ENCODE peak calls at places on chromosome 9, in four cellular contexts. One of them, this sample, is unnamed.

GRCh38 chr9:109471475-109471874 is 26.6 kb downstream of the PTPN3 start:
- DNase-seq in A673: no peak
- DNase-seq in RCC 7860: no peak
- DNase-seq in fibroblast of pulmonary artery: no peak
- DNase-seq in this sample: no peak

GRCh38 chr9:129458155-129458661 is 162.7 kb downstream of the C9orf50 start:
- DNase-seq in A673: no peak
- DNase-seq in RCC 7860: no peak
- DNase-seq in fibroblast of pulmonary artery: no peak
- DNase-seq in this sample: no peak

GRCh38 chr9:73116030-73116429 is 35.6 kb upstream of the ANXA1 start:
- DNase-seq in A673: no peak
- DNase-seq in RCC 7860: peak
- DNase-seq in fibroblast of pulmonary artery: peak
- DNase-seq in this sample: no peak

GRCh38 chr9:135857371-135857786 is 50.0 kb downstream of the CAMSAP1 start:
- DNase-seq in A673: no peak
- DNase-seq in RCC 7860: no peak
- DNase-seq in fibroblast of pulmonary artery: peak
- DNase-seq in this sample: peak

GRCh38 chr9:90741036-90741435 is 60.6 kb upstream of the SYK start:
- DNase-seq in A673: no peak
- DNase-seq in RCC 7860: no peak
- DNase-seq in fibroblast of pulmonary artery: no peak
- DNase-seq in this sample: no peak

GRCh38 chr9:122076117-122076516 is 17.0 kb downstream of the TTLL11 start:
- DNase-seq in A673: no peak
- DNase-seq in RCC 7860: no peak
- DNase-seq in fibroblast of pulmonary artery: no peak
- DNase-seq in this sample: no peak

GRCh38 chr9:100670719-100671118 is 92.8 kb downstream of the CAVIN4 start:
- DNase-seq in A673: peak
- DNase-seq in RCC 7860: no peak
- DNase-seq in fibroblast of pulmonary artery: no peak
- DNase-seq in this sample: no peak

GRCh38 chr9:80619356-80619755 is 1047.6 kb downstream of the TLE4 start:
- DNase-seq in A673: no peak
- DNase-seq in RCC 7860: no peak
- DNase-seq in fibroblast of pulmonary artery: no peak
- DNase-seq in this sample: no peak

GRCh38 chr9:114207845-114208244 is 52.5 kb downstream of the COL27A1 start:
- DNase-seq in A673: no peak
- DNase-seq in RCC 7860: no peak
- DNase-seq in fibroblast of pulmonary artery: no peak
- DNase-seq in this sample: no peak

This sample was measured in SK-MEL-5.